ENCODE peak calls at places on chromosome 9, in five cellular contexts. Y is heart right ventricle, O is stomach, F is AG10803, P is neural crest cell. X is an unnamed sample.

GRCh38 chr9:93118863-93119702 is 15.0 kb downstream of the NINJ1 start:
- DNase-seq in Y (no peak), O (no peak), F (no peak), P (no peak), X (no peak)

GRCh38 chr9:89378541-89378940 is 60.2 kb downstream of the SECISBP2 start:
- DNase-seq in Y (no peak), O (no peak), F (no peak), P (no peak), X (no peak)

GRCh38 chr9:82791685-82792084 is 271.3 kb downstream of the RASEF start:
- DNase-seq in Y (no peak), O (no peak), F (no peak), P (no peak), X (no peak)

GRCh38 chr9:83334320-83334719 is 203.9 kb downstream of the FRMD3 start:
- DNase-seq in Y (peak; percentile 85), O (peak; percentile 89), F (peak; percentile 90), P (peak; percentile 81), X (peak; percentile 80)

GRCh38 chr9:33148367-33149019 is 18.6 kb downstream of the B4GALT1 start:
- DNase-seq in Y (no peak), O (no peak), F (no peak), P (no peak), X (no peak)

GRCh38 chr9:70297141-70297540 is 38.4 kb downstream of the SMC5 start:
- DNase-seq in Y (no peak), O (no peak), F (peak; percentile 26), P (no peak), X (no peak)

GRCh38 chr9:128412120-128412790 is 8.4 kb upstream of the CERCAM start:
- DNase-seq in Y (peak; percentile 43), O (peak; percentile 44), F (no peak), P (peak; percentile 99), X (peak; percentile 19)

GRCh38 chr9:86246752-86247161 is 12.7 kb downstream of the C9orf153 start:
- DNase-seq in Y (peak; percentile 13), O (no peak), F (peak; percentile 13), P (no peak), X (no peak)

GRCh38 chr9:125748511-125749099 is 1.4 kb downstream of the PBX3 start:
- DNase-seq in Y (peak; percentile 13), O (no peak), F (no peak), P (no peak), X (no peak)

GRCh38 chr9:100222674-100223073 is 123.6 kb downstream of the INVS start:
- DNase-seq in Y (no peak), O (no peak), F (peak; percentile 56), P (no peak), X (peak; percentile 29)

GRCh38 chr9:16921855-16922254 is 51.4 kb upstream of the BNC2 start:
- DNase-seq in Y (no peak), O (no peak), F (no peak), P (no peak), X (no peak)

GRCh38 chr9:38263534-38263933 is 129.0 kb upstream of the ALDH1B1 start:
- DNase-seq in Y (no peak), O (no peak), F (peak; percentile 34), P (no peak), X (peak; percentile 16)

GRCh38 chr9:12822111-12822510 is 47.3 kb downstream of the LURAP1L start:
- DNase-seq in Y (no peak), O (no peak), F (peak; percentile 20), P (no peak), X (no peak)

GRCh38 chr9:12816656-12817101 is 41.9 kb downstream of the LURAP1L start:
- DNase-seq in Y (no peak), O (no peak), F (no peak), P (no peak), X (no peak)

GRCh38 chr9:12817702-12818101 is 42.9 kb downstream of the LURAP1L start:
- DNase-seq in Y (peak; percentile 11), O (peak; percentile 65), F (no peak), P (no peak), X (no peak)

GRCh38 chr9:12818431-12819000 is 43.7 kb downstream of the LURAP1L start:
- DNase-seq in Y (no peak), O (no peak), F (peak; percentile 93), P (no peak), X (no peak)

DNA sequence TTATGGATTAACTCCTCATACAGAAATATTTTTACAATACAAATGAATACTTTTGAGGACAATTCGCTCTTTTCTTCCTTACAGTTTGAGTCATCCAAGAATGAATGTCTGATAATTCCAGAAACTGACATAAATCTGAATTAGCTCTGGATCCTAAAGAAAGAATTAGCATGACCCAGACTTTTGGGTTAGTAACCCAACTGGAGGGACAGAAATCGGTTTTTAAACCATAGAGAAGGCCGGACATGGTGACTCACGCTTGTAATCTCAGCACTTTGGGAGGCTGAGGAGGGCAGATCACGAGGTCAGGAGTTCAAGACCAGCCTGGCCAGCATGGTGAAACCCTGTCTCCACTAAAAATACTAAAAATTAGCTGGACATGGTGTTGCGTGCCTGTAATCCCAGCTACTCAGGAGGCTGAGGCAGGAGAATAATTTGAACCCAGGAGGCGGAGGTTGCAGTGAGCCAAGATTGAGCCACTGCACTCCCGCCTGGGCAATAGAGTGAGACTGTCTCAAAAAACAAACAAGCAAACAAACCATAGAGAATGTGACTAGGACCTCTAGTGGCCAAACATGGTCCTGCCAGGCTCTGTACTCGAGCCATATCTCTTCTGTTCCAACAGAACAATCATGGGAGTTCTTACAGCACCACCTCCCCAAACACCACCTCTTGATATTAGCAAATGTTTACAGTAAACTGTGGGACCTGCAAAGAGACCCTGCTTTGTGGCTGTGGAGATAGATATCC is 44.8 kb downstream of the LURAP1L start:
- DNase-seq in Y (no peak), O (no peak), F (peak; percentile 52), P (no peak), X (no peak)
- TF ChIP-seq CTCF in Y (peak; percentile 15), O (no peak), F (peak; percentile 40), P (peak; percentile 57), X (peak; percentile 32)

DNA sequence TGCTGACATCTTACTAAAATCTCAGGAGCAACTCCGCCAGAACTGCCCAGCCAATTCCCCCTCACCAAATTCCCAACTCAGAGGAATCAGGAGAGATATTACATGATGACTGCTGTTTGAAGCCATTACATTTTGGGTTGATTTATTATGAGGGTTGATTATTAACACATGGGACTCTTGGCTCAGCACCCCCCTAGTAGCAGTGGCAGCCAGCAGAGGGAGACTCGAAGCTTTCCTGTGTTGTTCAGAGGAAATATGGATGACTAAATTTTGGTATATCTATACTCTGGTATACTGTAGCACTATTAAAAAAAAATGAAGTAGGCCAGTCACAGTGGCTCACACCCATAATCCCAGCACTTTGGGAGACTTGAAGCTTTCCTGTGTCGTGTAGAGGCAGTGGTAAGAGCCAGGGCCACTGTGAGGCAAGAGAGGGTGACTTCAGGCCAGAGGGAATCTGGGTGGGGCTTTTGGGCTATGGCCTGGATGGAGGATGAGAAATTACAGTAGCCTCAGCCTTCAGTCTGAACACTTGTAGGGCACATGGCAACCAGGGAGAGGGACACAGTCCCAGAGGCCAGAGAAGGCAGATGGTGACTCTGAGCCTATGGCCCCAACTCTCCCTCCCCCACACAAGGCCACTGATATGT is 111.4 kb downstream of the LHX2 start:
- DNase-seq in Y (no peak), O (no peak), F (peak; percentile 66), P (no peak), X (no peak)
- TF ChIP-seq CTCF in Y (no peak), O (no peak), F (peak; percentile 64), P (peak; percentile 26), X (peak; percentile 60)

DNA sequence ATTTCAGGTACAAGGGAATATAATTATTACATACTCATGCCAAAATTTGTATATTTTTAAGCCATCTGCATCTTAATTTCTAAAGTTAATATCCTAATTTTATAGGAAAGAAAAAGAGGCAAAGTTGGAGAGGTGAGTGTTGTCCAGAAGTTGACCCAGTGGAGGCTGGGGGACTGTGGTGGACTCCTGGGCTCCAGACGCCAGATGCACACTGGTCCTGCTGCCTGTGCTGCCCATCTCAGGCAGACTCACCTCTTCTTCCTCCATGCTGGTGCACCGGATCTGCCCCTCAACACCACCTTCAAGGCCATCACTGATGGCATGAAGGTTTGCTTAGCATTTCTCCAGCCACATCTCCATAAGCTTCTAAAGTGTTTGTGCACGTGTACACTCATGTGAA is 220.8 kb upstream of the NFIL3 start:
- DNase-seq in Y (no peak), O (no peak), F (no peak), P (no peak), X (no peak)
- TF ChIP-seq CTCF in Y (no peak), O (no peak), F (no peak), P (no peak), X (no peak)

DNA sequence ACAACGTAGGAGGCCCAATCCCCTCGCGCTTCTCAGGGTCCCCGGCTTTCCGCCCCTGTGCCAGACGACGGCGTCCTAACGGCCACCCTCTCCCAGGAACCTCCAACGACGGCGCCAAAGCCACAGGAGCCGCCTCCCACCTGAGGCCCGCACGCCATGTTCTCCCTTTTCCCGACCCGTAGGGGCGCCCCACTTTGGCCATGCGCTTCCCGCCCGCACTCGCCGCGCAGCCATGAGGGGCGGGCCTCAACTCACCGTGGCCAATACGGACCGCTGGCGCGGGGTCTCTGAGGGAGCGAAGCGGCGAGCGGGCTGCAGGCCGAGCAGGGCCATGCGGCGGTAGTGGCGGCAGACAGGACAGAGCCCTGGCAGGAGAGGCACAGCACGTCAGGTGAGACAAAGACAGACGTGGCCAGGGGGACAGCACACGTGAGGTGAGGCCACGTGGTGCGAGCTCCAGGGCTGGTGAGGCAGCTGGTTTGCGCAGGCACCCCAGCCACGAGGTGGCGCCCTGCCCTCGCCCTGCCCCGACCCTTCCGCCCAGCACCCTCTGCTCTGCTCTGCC is 1005.5 kb upstream of the PTPRD start:
- DNase-seq in Y (no peak), O (no peak), F (no peak), P (no peak), X (no peak)
- TF ChIP-seq CTCF in Y (no peak), O (no peak), F (no peak), P (no peak), X (no peak)

DNA sequence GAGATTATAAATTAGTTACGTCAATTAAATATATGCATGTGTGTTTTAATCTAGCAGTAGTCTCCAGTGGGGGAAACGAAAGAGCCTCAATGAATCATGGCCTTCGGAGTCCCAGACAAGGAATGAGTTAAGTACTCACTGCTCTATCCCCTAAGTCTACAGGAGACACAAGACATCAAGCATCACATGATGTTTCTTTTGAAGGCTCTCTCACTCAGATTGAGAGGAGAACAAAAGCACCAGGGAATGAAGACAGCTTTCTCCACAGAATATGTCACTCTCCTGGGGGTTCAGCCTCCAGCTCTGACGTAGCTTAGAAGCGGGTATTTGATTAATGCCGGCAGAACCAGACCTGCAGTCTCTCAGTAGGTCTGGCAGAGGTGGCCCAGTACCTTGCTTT is 381.4 kb downstream of the ACTL7B start:
- DNase-seq in Y (no peak), O (no peak), F (no peak), P (no peak), X (no peak)
- TF ChIP-seq CTCF in Y (no peak), O (no peak), F (no peak), P (no peak), X (no peak)

GRCh38 chr9:78296893-78297671 is at the start of gene PSAT1:
- DNase-seq in Y (peak; percentile 76), O (peak; percentile 91), F (peak; percentile 98), P (peak; percentile 83), X (peak; percentile 92)
- TF ChIP-seq CTCF in Y (no peak), O (no peak), F (no peak), P (peak; percentile 11), X (no peak)

DNA sequence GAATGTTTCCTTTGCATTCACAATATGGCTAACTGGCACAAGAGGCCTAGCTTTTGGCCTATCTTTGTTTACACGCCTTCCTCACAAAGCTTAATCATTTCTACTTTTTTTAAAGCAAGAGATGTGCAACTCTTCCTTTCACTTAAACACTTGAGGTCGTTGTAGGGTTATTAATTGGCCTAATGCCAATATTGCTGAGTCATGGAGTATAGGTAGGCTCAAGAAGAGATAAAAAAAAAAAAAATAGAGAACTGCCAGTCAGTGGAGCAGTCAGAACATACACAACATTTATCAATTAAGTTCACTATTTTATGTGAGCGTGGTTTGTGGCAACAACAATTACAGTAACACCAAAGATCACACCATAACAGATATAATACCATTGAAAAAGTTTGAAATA is 5.9 kb downstream of the FKBP15 start:
- DNase-seq in Y (no peak), O (no peak), F (no peak), P (no peak), X (no peak)
- TF ChIP-seq CTCF in Y (no peak), O (no peak), F (no peak), P (no peak), X (no peak)

X was measured in astrocyte of the cerebellum.